ENCODE peak calls at places on chromosomes 16 and 17, in five cellular contexts. One of them, this sample, is unnamed.
A peak's percentile ranks its signal among the peaks of the same experiment; 100 is the strongest.

GRCh38 chr16:474420-475122 is 49.1 kb downstream of the RAB11FIP3 start:
- DNase-seq in lung: no peak
- DNase-seq in CD8-positive, alpha-beta memory T cell: no peak
- DNase-seq in HAP-1: no peak
- DNase-seq in mesenchymal stem cell: no peak
- DNase-seq in this sample: no peak

GRCh38 chr17:15510361-15510760 is 42.9 kb upstream of the CDRT4 start:
- DNase-seq in lung: no peak
- DNase-seq in CD8-positive, alpha-beta memory T cell: no peak
- DNase-seq in HAP-1: no peak
- DNase-seq in mesenchymal stem cell: peak; percentile 68
- DNase-seq in this sample: no peak

GRCh38 chr16:50666658-50667496 is 14.2 kb downstream of the SNX20 start:
- DNase-seq in lung: no peak
- DNase-seq in CD8-positive, alpha-beta memory T cell: peak; percentile 62
- DNase-seq in HAP-1: no peak
- DNase-seq in mesenchymal stem cell: no peak
- DNase-seq in this sample: no peak

GRCh38 chr16:78237856-78238255 is 138.4 kb downstream of the WWOX start:
- DNase-seq in lung: no peak
- DNase-seq in CD8-positive, alpha-beta memory T cell: no peak
- DNase-seq in HAP-1: no peak
- DNase-seq in mesenchymal stem cell: no peak
- DNase-seq in this sample: no peak

GRCh38 chr16:75265911-75266701 is 14.7 kb upstream of the BCAR1 start:
- DNase-seq in lung: peak; percentile 82
- DNase-seq in CD8-positive, alpha-beta memory T cell: no peak
- DNase-seq in HAP-1: peak; percentile 70
- DNase-seq in mesenchymal stem cell: peak; percentile 68
- DNase-seq in this sample: peak; percentile 86

GRCh38 chr17:4607773-4608187 is 23.5 kb downstream of the SMTNL2 start:
- DNase-seq in lung: peak; percentile 59
- DNase-seq in CD8-positive, alpha-beta memory T cell: no peak
- DNase-seq in HAP-1: no peak
- DNase-seq in mesenchymal stem cell: peak; percentile 65
- DNase-seq in this sample: peak; percentile 28

GRCh38 chr17:67365762-67366192 is 600 bp downstream of the PSMD12 start:
- DNase-seq in lung: no peak
- DNase-seq in CD8-positive, alpha-beta memory T cell: no peak
- DNase-seq in HAP-1: peak; percentile 20
- DNase-seq in mesenchymal stem cell: peak; percentile 84
- DNase-seq in this sample: no peak

GRCh38 chr17:74357466-74357809 is 4.2 kb downstream of the BTBD17 start:
- DNase-seq in lung: no peak
- DNase-seq in CD8-positive, alpha-beta memory T cell: no peak
- DNase-seq in HAP-1: no peak
- DNase-seq in mesenchymal stem cell: no peak
- DNase-seq in this sample: peak; percentile 62

GRCh38 chr17:21396237-21396636 is 20.1 kb downstream of the KCNJ12 start:
- DNase-seq in lung: no peak
- DNase-seq in CD8-positive, alpha-beta memory T cell: no peak
- DNase-seq in HAP-1: no peak
- DNase-seq in mesenchymal stem cell: no peak
- DNase-seq in this sample: no peak

GRCh38 chr16:24504467-24505345 is 34.7 kb upstream of the RBBP6 start:
- DNase-seq in lung: peak; percentile 50
- DNase-seq in CD8-positive, alpha-beta memory T cell: peak; percentile 59
- DNase-seq in HAP-1: peak; percentile 69
- DNase-seq in mesenchymal stem cell: peak; percentile 67
- DNase-seq in this sample: peak; percentile 26

GRCh38 chr16:1537763-1538289 is 4.4 kb downstream of the TMEM204 start:
- DNase-seq in lung: no peak
- DNase-seq in CD8-positive, alpha-beta memory T cell: peak; percentile 55
- DNase-seq in HAP-1: no peak
- DNase-seq in mesenchymal stem cell: no peak
- DNase-seq in this sample: no peak

GRCh38 chr17:30323262-30323894 is 10.5 kb downstream of the TMIGD1 start:
- DNase-seq in lung: no peak
- DNase-seq in CD8-positive, alpha-beta memory T cell: peak; percentile 80
- DNase-seq in HAP-1: no peak
- DNase-seq in mesenchymal stem cell: no peak
- DNase-seq in this sample: no peak

GRCh38 chr17:76934561-76935320 is 66.5 kb downstream of the MGAT5B start:
- DNase-seq in lung: no peak
- DNase-seq in CD8-positive, alpha-beta memory T cell: no peak
- DNase-seq in HAP-1: no peak
- DNase-seq in mesenchymal stem cell: no peak
- DNase-seq in this sample: no peak

GRCh38 chr17:3927628-3928010 is 11.4 kb upstream of the P2RX1 start:
- DNase-seq in lung: no peak
- DNase-seq in CD8-positive, alpha-beta memory T cell: no peak
- DNase-seq in HAP-1: no peak
- DNase-seq in mesenchymal stem cell: no peak
- DNase-seq in this sample: no peak

GRCh38 chr16:2148714-2149629 is 547 bp downstream of the RAB26 start:
- DNase-seq in lung: no peak
- DNase-seq in CD8-positive, alpha-beta memory T cell: no peak
- DNase-seq in HAP-1: peak; percentile 30
- DNase-seq in mesenchymal stem cell: no peak
- DNase-seq in this sample: peak; percentile 64

GRCh38 chr16:31356566-31357323 is 1.8 kb downstream of the ITGAX start:
- DNase-seq in lung: no peak
- DNase-seq in CD8-positive, alpha-beta memory T cell: no peak
- DNase-seq in HAP-1: no peak
- DNase-seq in mesenchymal stem cell: no peak
- DNase-seq in this sample: no peak

GRCh38 chr16:85335584-85336492 is 223.6 kb upstream of the CIBAR2 start:
- DNase-seq in lung: no peak
- DNase-seq in CD8-positive, alpha-beta memory T cell: no peak
- DNase-seq in HAP-1: peak; percentile 9
- DNase-seq in mesenchymal stem cell: peak; percentile 73
- DNase-seq in this sample: no peak

GRCh38 chr17:29107933-29108805 is 65.2 kb downstream of the PIPOX start:
- DNase-seq in lung: peak; percentile 65
- DNase-seq in CD8-positive, alpha-beta memory T cell: no peak
- DNase-seq in HAP-1: no peak
- DNase-seq in mesenchymal stem cell: no peak
- DNase-seq in this sample: peak; percentile 82

GRCh38 chr17:57649191-57649590 is 95.9 kb downstream of the CCDC182 start:
- DNase-seq in lung: no peak
- DNase-seq in CD8-positive, alpha-beta memory T cell: no peak
- DNase-seq in HAP-1: no peak
- DNase-seq in mesenchymal stem cell: no peak
- DNase-seq in this sample: no peak

GRCh38 chr16:52629296-52629695 is 82.4 kb upstream of the TOX3 start:
- DNase-seq in lung: no peak
- DNase-seq in CD8-positive, alpha-beta memory T cell: no peak
- DNase-seq in HAP-1: no peak
- DNase-seq in mesenchymal stem cell: no peak
- DNase-seq in this sample: no peak

GRCh38 chr16:85955566-85955965 is 56.6 kb downstream of the IRF8 start:
- DNase-seq in lung: no peak
- DNase-seq in CD8-positive, alpha-beta memory T cell: no peak
- DNase-seq in HAP-1: no peak
- DNase-seq in mesenchymal stem cell: no peak
- DNase-seq in this sample: no peak

GRCh38 chr16:85221081-85221809 is 109.0 kb upstream of the CIBAR2 start:
- DNase-seq in lung: no peak
- DNase-seq in CD8-positive, alpha-beta memory T cell: no peak
- DNase-seq in HAP-1: no peak
- DNase-seq in mesenchymal stem cell: no peak
- DNase-seq in this sample: no peak

GRCh38 chr16:10791048-10791447 is 27.5 kb downstream of the TVP23A start:
- DNase-seq in lung: no peak
- DNase-seq in CD8-positive, alpha-beta memory T cell: no peak
- DNase-seq in HAP-1: no peak
- DNase-seq in mesenchymal stem cell: no peak
- DNase-seq in this sample: no peak

GRCh38 chr16:4373909-4374742 is 2.5 kb downstream of the VASN start:
- DNase-seq in lung: peak; percentile 70
- DNase-seq in CD8-positive, alpha-beta memory T cell: no peak
- DNase-seq in HAP-1: no peak
- DNase-seq in mesenchymal stem cell: peak; percentile 94
- DNase-seq in this sample: peak; percentile 85

GRCh38 chr16:10521681-10522274 is 58.6 kb downstream of the EMP2 start:
- DNase-seq in lung: peak; percentile 64
- DNase-seq in CD8-positive, alpha-beta memory T cell: no peak
- DNase-seq in HAP-1: peak; percentile 73
- DNase-seq in mesenchymal stem cell: peak; percentile 66
- DNase-seq in this sample: no peak

GRCh38 chr16:83420206-83420760 is 387.5 kb upstream of the HSBP1 start:
- DNase-seq in lung: no peak
- DNase-seq in CD8-positive, alpha-beta memory T cell: no peak
- DNase-seq in HAP-1: no peak
- DNase-seq in mesenchymal stem cell: peak; percentile 48
- DNase-seq in this sample: no peak

GRCh38 chr17:16352303-16352837 is 899 bp downstream of the CENPV start:
- DNase-seq in lung: no peak
- DNase-seq in CD8-positive, alpha-beta memory T cell: no peak
- DNase-seq in HAP-1: peak; percentile 78
- DNase-seq in mesenchymal stem cell: peak; percentile 53
- DNase-seq in this sample: peak; percentile 74

GRCh38 chr16:87061521-87061920 is 255.7 kb downstream of the C16orf95 start:
- DNase-seq in lung: no peak
- DNase-seq in CD8-positive, alpha-beta memory T cell: no peak
- DNase-seq in HAP-1: no peak
- DNase-seq in mesenchymal stem cell: no peak
- DNase-seq in this sample: no peak

GRCh38 chr17:31466096-31466495 is 74.6 kb downstream of the RAB11FIP4 start:
- DNase-seq in lung: no peak
- DNase-seq in CD8-positive, alpha-beta memory T cell: no peak
- DNase-seq in HAP-1: no peak
- DNase-seq in mesenchymal stem cell: no peak
- DNase-seq in this sample: no peak

GRCh38 chr16:30561212-30561816 is 3.1 kb upstream of the ZNF764 start:
- DNase-seq in lung: peak; percentile 43
- DNase-seq in CD8-positive, alpha-beta memory T cell: no peak
- DNase-seq in HAP-1: no peak
- DNase-seq in mesenchymal stem cell: no peak
- DNase-seq in this sample: no peak

GRCh38 chr17:7612294-7612640 is 2.4 kb downstream of the FXR2 start:
- DNase-seq in lung: no peak
- DNase-seq in CD8-positive, alpha-beta memory T cell: no peak
- DNase-seq in HAP-1: no peak
- DNase-seq in mesenchymal stem cell: no peak
- DNase-seq in this sample: no peak

GRCh38 chr17:7611635-7612293 is 2.9 kb downstream of the FXR2 start:
- DNase-seq in lung: no peak
- DNase-seq in CD8-positive, alpha-beta memory T cell: no peak
- DNase-seq in HAP-1: no peak
- DNase-seq in mesenchymal stem cell: no peak
- DNase-seq in this sample: no peak

GRCh38 chr17:7610641-7611040 is 4.1 kb downstream of the FXR2 start:
- DNase-seq in lung: no peak
- DNase-seq in CD8-positive, alpha-beta memory T cell: no peak
- DNase-seq in HAP-1: no peak
- DNase-seq in mesenchymal stem cell: no peak
- DNase-seq in this sample: peak; percentile 15

GRCh38 chr17:7606280-7606679 is 8.4 kb downstream of the FXR2 start:
- DNase-seq in lung: no peak
- DNase-seq in CD8-positive, alpha-beta memory T cell: no peak
- DNase-seq in HAP-1: no peak
- DNase-seq in mesenchymal stem cell: no peak
- DNase-seq in this sample: no peak
- H3K36me3 ChIP-seq in lung: peaks cover 17% of the 10 kb centered on the region
- H3K36me3 ChIP-seq in CD8-positive, alpha-beta memory T cell: peaks cover 20% of the 10 kb centered on the region
- H3K36me3 ChIP-seq in HAP-1: peaks cover 49% of the 10 kb centered on the region
- H3K36me3 ChIP-seq in mesenchymal stem cell: peaks cover 63% of the 10 kb centered on the region
- H3K36me3 ChIP-seq in this sample: peaks cover 28% of the 10 kb centered on the region

GRCh38 chr17:45032150-45032493 is 19.3 kb downstream of the DCAKD start:
- DNase-seq in lung: no peak
- DNase-seq in CD8-positive, alpha-beta memory T cell: no peak
- DNase-seq in HAP-1: no peak
- DNase-seq in mesenchymal stem cell: no peak
- DNase-seq in this sample: no peak
- H3K36me3 ChIP-seq in lung: no peaks in the 10 kb centered on the region
- H3K36me3 ChIP-seq in CD8-positive, alpha-beta memory T cell: peaks cover 29% of the 10 kb centered on the region
- H3K36me3 ChIP-seq in HAP-1: peaks cover 44% of the 10 kb centered on the region
- H3K36me3 ChIP-seq in mesenchymal stem cell: peaks cover 64% of the 10 kb centered on the region
- H3K36me3 ChIP-seq in this sample: peaks cover 8% of the 10 kb centered on the region

GRCh38 chr17:65544658-65545057 is 16.8 kb downstream of the AXIN2 start:
- DNase-seq in lung: no peak
- DNase-seq in CD8-positive, alpha-beta memory T cell: no peak
- DNase-seq in HAP-1: no peak
- DNase-seq in mesenchymal stem cell: no peak
- DNase-seq in this sample: no peak

GRCh38 chr17:65539867-65540266 is 21.6 kb downstream of the AXIN2 start:
- DNase-seq in lung: no peak
- DNase-seq in CD8-positive, alpha-beta memory T cell: no peak
- DNase-seq in HAP-1: no peak
- DNase-seq in mesenchymal stem cell: no peak
- DNase-seq in this sample: no peak

GRCh38 chr17:65541453-65541852 is 20.0 kb downstream of the AXIN2 start:
- DNase-seq in lung: no peak
- DNase-seq in CD8-positive, alpha-beta memory T cell: no peak
- DNase-seq in HAP-1: no peak
- DNase-seq in mesenchymal stem cell: no peak
- DNase-seq in this sample: no peak

GRCh38 chr17:65542595-65542994 is 18.9 kb downstream of the AXIN2 start:
- DNase-seq in lung: no peak
- DNase-seq in CD8-positive, alpha-beta memory T cell: no peak
- DNase-seq in HAP-1: no peak
- DNase-seq in mesenchymal stem cell: no peak
- DNase-seq in this sample: no peak

DNA sequence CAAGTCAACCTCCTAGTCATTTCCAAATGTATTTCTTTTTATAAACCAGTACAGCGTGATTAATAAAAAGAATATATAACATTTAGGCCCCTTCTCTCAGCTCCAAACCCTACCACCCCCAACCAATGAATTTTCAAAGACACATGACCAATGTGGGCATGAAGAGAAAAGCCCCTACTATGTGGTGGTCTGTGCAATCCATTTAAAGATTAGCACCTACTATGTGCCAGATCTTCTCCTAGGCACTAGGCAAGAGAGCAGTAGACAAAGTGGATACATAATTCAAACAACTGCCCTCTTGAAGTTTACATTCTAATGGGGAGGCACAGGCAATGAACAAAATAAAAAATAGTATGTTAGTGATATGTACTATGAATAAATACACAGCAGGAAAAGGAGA is 19.4 kb downstream of the AXIN2 start:
- DNase-seq in lung: no peak
- DNase-seq in CD8-positive, alpha-beta memory T cell: no peak
- DNase-seq in HAP-1: no peak
- DNase-seq in mesenchymal stem cell: no peak
- DNase-seq in this sample: no peak
- H3K36me3 ChIP-seq in lung: peaks cover 8% of the 10 kb centered on the region
- H3K36me3 ChIP-seq in CD8-positive, alpha-beta memory T cell: peaks cover 7% of the 10 kb centered on the region
- H3K36me3 ChIP-seq in HAP-1: no peaks in the 10 kb centered on the region
- H3K36me3 ChIP-seq in mesenchymal stem cell: peaks cover 40% of the 10 kb centered on the region
- H3K36me3 ChIP-seq in this sample: no peaks in the 10 kb centered on the region

GRCh38 chr17:61595418-61595817 is 4.4 kb upstream of the NACA2 start:
- DNase-seq in lung: no peak
- DNase-seq in CD8-positive, alpha-beta memory T cell: no peak
- DNase-seq in HAP-1: no peak
- DNase-seq in mesenchymal stem cell: no peak
- DNase-seq in this sample: no peak
- H3K36me3 ChIP-seq in lung: no peaks in the 10 kb centered on the region
- H3K36me3 ChIP-seq in CD8-positive, alpha-beta memory T cell: no peaks in the 10 kb centered on the region
- H3K36me3 ChIP-seq in HAP-1: no peaks in the 10 kb centered on the region
- H3K36me3 ChIP-seq in mesenchymal stem cell: no peaks in the 10 kb centered on the region
- H3K36me3 ChIP-seq in this sample: no peaks in the 10 kb centered on the region

This sample was measured in pancreas.